ENCODE peak calls at places on chromosomes 3 and 15, in ten cellular contexts. K is endothelial cell of umbilical vein; I is fibroblast of villous mesenchyme; Y is activated CD4-positive, alpha-beta T cell treated with anti-CD3 and anti-CD28 coated beads, Interleukin-2, amount 10 ng/mL, durations not matched to agents 7 days and 5 days; Q is GM19239; D is lower lobe of right lung; X is B cell; R is activated gamma-delta T cell treated with Interleukin-2 at 50 U/mL for 16 hours; U is mucosa of gallbladder; P is putamen. B is an unnamed sample.

GRCh38 chr3:127011270-127011992 is 28.5 kb downstream of the PLXNA1 start:
- DNase-seq in Y (no peak), D (no peak), P (no peak), I (peak), U (no peak), Q (no peak), K (no peak), R (no peak), X (no peak), B (no peak)

GRCh38 chr3:105527949-105528348 is 161.2 kb downstream of the ALCAM start:
- DNase-seq in D (no peak), R (no peak), Q (no peak), K (no peak), I (peak), U (no peak), X (no peak), Y (no peak), P (no peak), B (no peak)

GRCh38 chr3:189758186-189758585 is 127.0 kb downstream of the TP63 start:
- DNase-seq in Q (no peak), P (no peak), D (no peak), R (no peak), K (no peak), I (no peak), U (no peak), X (no peak), Y (no peak), B (no peak)

GRCh38 chr15:52124270-52124878 is 11.8 kb upstream of the BCL2L10 start:
- DNase-seq in K (peak), R (no peak), D (no peak), I (peak), X (no peak), U (no peak), Q (no peak), Y (no peak), P (no peak), B (no peak)

GRCh38 chr3:15384510-15385237 is 42.7 kb downstream of the METTL6 start:
- DNase-seq in Q (no peak), I (no peak), R (no peak), K (no peak), X (peak), U (no peak), Y (no peak), P (no peak), D (no peak), B (no peak)

GRCh38 chr3:126525853-126526667 is 2.1 kb downstream of the CHST13 start:
- DNase-seq in Q (no peak), X (no peak), Y (no peak), P (no peak), D (peak), K (no peak), I (no peak), R (no peak), U (no peak), B (peak)

GRCh38 chr3:129558772-129559564 is 16.0 kb downstream of the H1-8 start:
- DNase-seq in Q (no peak), X (no peak), Y (no peak), U (no peak), D (no peak), I (peak), R (no peak), K (peak), P (no peak), B (no peak)

GRCh38 chr3:61563614-61564404 is 2.4 kb downstream of the PTPRG start:
- DNase-seq in U (no peak), Q (no peak), D (no peak), K (peak), Y (no peak), I (no peak), R (no peak), P (no peak), X (no peak), B (peak)

GRCh38 chr3:150374975-150375374 is 33.1 kb upstream of the TSC22D2 start:
- DNase-seq in Y (no peak), D (no peak), R (no peak), Q (no peak), I (no peak), U (no peak), P (no peak), X (no peak), K (no peak), B (no peak)

GRCh38 chr15:74378853-74379252 is 11.4 kb upstream of the CYP11A1 start:
- DNase-seq in R (no peak), Q (no peak), P (no peak), Y (peak), X (no peak), I (peak), K (peak), U (no peak), D (no peak), B (no peak)